ENCODE peak calls at places on chromosomes 13 and 19, in four cellular contexts. I is left lung, Z is BE2C, P is HFF-Myc. U is an unnamed sample.

GRCh38 chr13:43935878-43936277 is 56.2 kb downstream of the LACC1 start:
- DNase-seq in I (no peak), Z (no peak), P (no peak), U (no peak)

GRCh38 chr19:13262450-13262849 is 112.2 kb downstream of the IER2 start:
- DNase-seq in I (no peak), Z (no peak), P (peak; percentile 30), U (peak; percentile 72)

GRCh38 chr13:32316476-32316875 is 1.2 kb downstream of the BRCA2 start:
- DNase-seq in I (no peak), Z (no peak), P (no peak), U (no peak)

GRCh38 chr13:95898256-95898655 is 154.9 kb downstream of the UGGT2 start:
- DNase-seq in I (no peak), Z (no peak), P (no peak), U (no peak)

GRCh38 chr19:46840157-46840942 is 10.3 kb downstream of the AP2S1 start:
- DNase-seq in I (no peak), Z (peak; percentile 71), P (peak; percentile 43), U (peak; percentile 76)

GRCh38 chr13:19861762-19862161 is 1.7 kb downstream of the ZMYM5 start:
- DNase-seq in I (no peak), Z (no peak), P (no peak), U (no peak)

GRCh38 chr13:110886475-110887241 is 28.2 kb downstream of the ANKRD10 start:
- DNase-seq in I (no peak), Z (no peak), P (no peak), U (no peak)

GRCh38 chr19:35531291-35531690 is 2.0 kb upstream of the GAPDHS start:
- DNase-seq in I (no peak), Z (no peak), P (no peak), U (no peak)

GRCh38 chr19:57110592-57111328 is 9.0 kb upstream of the USP29 start:
- DNase-seq in I (no peak), Z (no peak), P (no peak), U (no peak)

GRCh38 chr13:112452380-112453206 is 76.4 kb downstream of the SPACA7 start:
- DNase-seq in I (no peak), Z (no peak), P (no peak), U (no peak)

GRCh38 chr13:110106726-110107125 is 200.2 kb downstream of the COL4A1 start:
- DNase-seq in I (no peak), Z (no peak), P (no peak), U (no peak)

GRCh38 chr19:31459430-31459829 is 110.2 kb upstream of the TSHZ3 start:
- DNase-seq in I (no peak), Z (no peak), P (no peak), U (no peak)

GRCh38 chr19:1655131-1655981 is 2.9 kb upstream of the TCF3 start:
- DNase-seq in I (no peak), Z (no peak), P (no peak), U (no peak)

GRCh38 chr19:52689804-52690394 is 44.9 kb downstream of the ZNF611 start:
- DNase-seq in I (peak; percentile 66), Z (peak; percentile 29), P (no peak), U (no peak)

GRCh38 chr13:93116809-93117208 is 109.8 kb upstream of the GPC6 start:
- DNase-seq in I (no peak), Z (peak; percentile 11), P (no peak), U (no peak)

GRCh38 chr13:110683203-110683883 is 22.6 kb downstream of the CARS2 start:
- DNase-seq in I (no peak), Z (no peak), P (no peak), U (no peak)

GRCh38 chr19:12983091-12983490 is 12.2 kb upstream of the NFIX start:
- DNase-seq in I (no peak), Z (no peak), P (no peak), U (no peak)

GRCh38 chr13:19067767-19068166 is 113.9 kb downstream of the TUBA3C start:
- DNase-seq in I (no peak), Z (no peak), P (no peak), U (no peak)

GRCh38 chr19:23392706-23393105 is 2.6 kb downstream of the ZNF91 start:
- DNase-seq in I (no peak), Z (no peak), P (no peak), U (no peak)

GRCh38 chr13:110813646-110814624 is 100.4 kb downstream of the ING1 start:
- DNase-seq in I (no peak), Z (no peak), P (no peak), U (no peak)

GRCh38 chr19:5037936-5038335 is 69.0 kb downstream of the KDM4B start:
- DNase-seq in I (no peak), Z (peak; percentile 91), P (no peak), U (no peak)

GRCh38 chr13:111662451-111662850 is 342.0 kb downstream of the TEX29 start:
- DNase-seq in I (no peak), Z (no peak), P (no peak), U (no peak)

GRCh38 chr19:27971869-27972268 is 1241.1 kb downstream of the UQCRFS1 start:
- DNase-seq in I (no peak), Z (no peak), P (no peak), U (no peak)

GRCh38 chr13:103638706-103639105 is 572.5 kb upstream of the SLC10A2 start:
- DNase-seq in I (no peak), Z (no peak), P (no peak), U (no peak)

GRCh38 chr13:109036091-109036490 is 406.7 kb downstream of the MYO16 start:
- DNase-seq in I (no peak), Z (no peak), P (no peak), U (no peak)

GRCh38 chr13:37173214-37173613 is 67.8 kb upstream of the CSNK1A1L start:
- DNase-seq in I (no peak), Z (no peak), P (peak; percentile 70), U (no peak)

GRCh38 chr13:47455581-47455980 is 545.5 kb downstream of the SUCLA2 start:
- DNase-seq in I (peak; percentile 45), Z (peak; percentile 14), P (no peak), U (peak; percentile 38)

GRCh38 chr19:39237200-39238184 is 7.3 kb downstream of the IFNL3 start:
- DNase-seq in I (peak; percentile 78), Z (peak; percentile 42), P (no peak), U (peak; percentile 83)

GRCh38 chr19:50838239-50838638 is 4.9 kb upstream of the KLK15 start:
- DNase-seq in I (no peak), Z (no peak), P (no peak), U (peak; percentile 59)

GRCh38 chr19:5138606-5139594 is 170.0 kb downstream of the KDM4B start:
- DNase-seq in I (peak; percentile 55), Z (peak; percentile 20), P (peak; percentile 66), U (peak; percentile 90)

GRCh38 chr13:67408823-67409222 is 178.7 kb upstream of the PCDH9 start:
- DNase-seq in I (peak; percentile 41), Z (no peak), P (no peak), U (no peak)

GRCh38 chr19:37932985-37933953 is 26.3 kb downstream of the SIPA1L3 start:
- DNase-seq in I (peak; percentile 46), Z (peak; percentile 53), P (no peak), U (peak; percentile 37)

GRCh38 chr19:43532571-43532961 is 422 bp upstream of the ZNF575 start:
- DNase-seq in I (peak; percentile 75), Z (peak; percentile 32), P (no peak), U (peak; percentile 87)

GRCh38 chr13:104678161-104678560 is 1611.9 kb upstream of the SLC10A2 start:
- DNase-seq in I (no peak), Z (no peak), P (no peak), U (no peak)

GRCh38 chr19:32692727-32693061 is 1.1 kb downstream of the NUDT19 start:
- DNase-seq in I (no peak), Z (no peak), P (no peak), U (peak; percentile 37)

GRCh38 chr19:52221831-52222375 is 32.1 kb downstream of the PPP2R1A start:
- DNase-seq in I (no peak), Z (no peak), P (no peak), U (no peak)

GRCh38 chr13:98796798-98797197 is 44.3 kb upstream of the SLC15A1 start:
- DNase-seq in I (no peak), Z (peak; percentile 48), P (no peak), U (no peak)

GRCh38 chr19:52398091-52398461 is 427 bp downstream of the ZNF528 start:
- DNase-seq in I (no peak), Z (peak; percentile 12), P (no peak), U (no peak)

GRCh38 chr13:55155046-55155445 is 1985.7 kb upstream of the PRR20A start:
- DNase-seq in I (no peak), Z (no peak), P (no peak), U (no peak)

GRCh38 chr13:109989686-109990085 is 203.3 kb upstream of the IRS2 start:
- DNase-seq in I (no peak), Z (no peak), P (no peak), U (no peak)

GRCh38 chr13:26558074-26558805 is 757 bp downstream of the WASF3 start:
- DNase-seq in I (no peak), Z (no peak), P (no peak), U (no peak)

GRCh38 chr13:26560456-26560855 is 3.0 kb downstream of the WASF3 start:
- DNase-seq in I (no peak), Z (no peak), P (no peak), U (no peak)

GRCh38 chr13:26557051-26557392 is 461 bp upstream of the WASF3 start:
- DNase-seq in I (no peak), Z (no peak), P (no peak), U (no peak)

GRCh38 chr13:26557393-26558073 is at the start of gene WASF3:
- DNase-seq in I (peak; percentile 91), Z (peak; percentile 96), P (peak; percentile 71), U (peak; percentile 60)

DNA sequence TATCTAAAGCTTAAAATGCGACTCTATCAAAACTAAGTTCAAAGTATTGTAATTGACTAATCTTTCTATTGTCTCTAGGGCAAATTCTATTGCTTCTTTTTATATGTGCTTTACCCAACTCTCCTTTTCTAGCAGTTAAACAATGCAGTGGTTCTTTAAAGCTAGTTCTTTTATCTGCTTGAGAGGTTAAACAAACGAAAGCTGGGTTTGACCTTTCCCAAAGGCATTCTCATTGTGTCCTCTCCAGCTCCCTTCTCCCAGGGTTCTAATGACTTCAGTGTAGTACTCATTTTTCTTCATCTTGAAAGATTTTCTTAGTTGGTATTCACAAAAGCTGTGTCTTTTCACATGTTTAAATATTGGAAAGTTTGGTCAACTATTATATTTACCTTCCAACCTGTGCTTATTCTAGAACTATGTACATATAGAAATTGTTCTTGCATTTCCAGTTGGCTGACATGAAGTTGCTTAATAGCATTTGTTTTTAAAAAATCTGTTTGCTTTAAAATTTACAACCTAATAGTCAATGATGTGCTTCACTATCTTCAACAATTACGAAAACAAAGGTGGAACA is 1.5 kb downstream of the WASF3 start:
- DNase-seq in I (no peak), Z (no peak), P (no peak), U (no peak)
- H3K4me3 ChIP-seq in I (no peak overlapping the region), Z (no peak overlapping the region), P (peak overlapping the region; percentile 80), U (no peak overlapping the region)

GRCh38 chr19:33998302-33998701 is 174.0 kb upstream of the LSM14A start:
- DNase-seq in I (no peak), Z (peak; percentile 15), P (no peak), U (no peak)

GRCh38 chr19:33998739-33999345 is 173.5 kb upstream of the LSM14A start:
- DNase-seq in I (no peak), Z (no peak), P (no peak), U (no peak)

GRCh38 chr19:33997690-33998089 is 174.6 kb upstream of the LSM14A start:
- DNase-seq in I (no peak), Z (no peak), P (no peak), U (no peak)
- TF ChIP-seq CTCF in I (no peak), Z (peak; percentile 26), P (peak; percentile 2), U (no peak)

GRCh38 chr13:102045713-102046112 is 356.1 kb downstream of the FGF14 start:
- DNase-seq in I (no peak), Z (peak; percentile 25), P (no peak), U (no peak)
- H3K4me3 ChIP-seq in I (no peak overlapping the region), Z (no peak overlapping the region), P (no peak overlapping the region), U (no peak overlapping the region)

GRCh38 chr19:7492142-7493055 is 3.6 kb upstream of the PEX11G start:
- DNase-seq in I (peak; percentile 62), Z (no peak), P (no peak), U (no peak)
- TF ChIP-seq CTCF in I (no peak), Z (no peak), P (no peak), U (no peak)

U was measured in GM12865.